ENCODE peak calls at places on chromosomes 11 and 22, in ten cellular contexts. B is nucleus accumbens; W is mammary epithelial cell; M is heart left ventricle; L is CD4-positive, alpha-beta memory T cell; A is upper lobe of right lung; K is CD8-positive, alpha-beta T cell; P is HT1080; O is GM06990; Z is amniotic stem cell. F is an unnamed sample.

GRCh38 chr22:40434101-40434500 is 63.7 kb downstream of the SGSM3 start:
- DNase-seq in K (no peak), A (no peak), O (no peak), Z (no peak), P (no peak), L (no peak), B (no peak), W (no peak), M (no peak), F (no peak)

GRCh38 chr11:75527130-75527529 is 1.4 kb upstream of the GDPD5 start:
- DNase-seq in M (no peak), P (no peak), O (no peak), K (no peak), A (no peak), L (no peak), W (no peak), Z (no peak), B (no peak), F (no peak)

GRCh38 chr11:36427079-36427478 is 83.0 kb downstream of the TRAF6 start:
- DNase-seq in L (no peak), B (no peak), O (no peak), P (no peak), K (no peak), M (no peak), W (no peak), Z (no peak), A (no peak), F (no peak)

GRCh38 chr11:76587810-76588454 is 82.6 kb downstream of the LRRC32 start:
- DNase-seq in Z (no peak), A (no peak), K (no peak), P (no peak), M (no peak), L (no peak), W (no peak), O (no peak), B (no peak), F (no peak)

GRCh38 chr11:13448876-13449275 is 14.1 kb downstream of the BTBD10 start:
- DNase-seq in P (no peak), K (no peak), B (no peak), L (no peak), W (no peak), Z (no peak), M (no peak), O (no peak), A (no peak), F (no peak)

GRCh38 chr11:29159552-29160465 is 857.0 kb downstream of the KCNA4 start:
- DNase-seq in L (no peak), A (no peak), Z (peak; percentile 62), W (peak; percentile 55), O (no peak), P (peak; percentile 69), M (no peak), B (no peak), K (no peak), F (peak; percentile 2)

GRCh38 chr11:88231894-88232482 is 56.7 kb upstream of the RAB38 start:
- DNase-seq in W (peak; percentile 34), K (no peak), M (no peak), L (no peak), Z (no peak), B (no peak), O (no peak), A (no peak), P (peak; percentile 40), F (no peak)

GRCh38 chr11:69657911-69658605 is 17.1 kb downstream of the LTO1 start:
- DNase-seq in O (no peak), L (no peak), K (no peak), B (no peak), A (peak; percentile 52), M (no peak), P (no peak), Z (no peak), W (no peak), F (no peak)

F was measured in frontal cortex.